ENCODE peak calls at places on chromosome 21, in six cellular contexts. Y is aorta, L is activated T-cell treated with anti-CD3 and anti-CD28 coated beads for 4 hours, F is mucosa of descending colon, M is keratinocyte, R is pulmonary artery endothelial cell. X is an unnamed sample.

GRCh38 chr21:35035581-35035980 is 13.5 kb downstream of the RUNX1 start:
- DNase-seq in R (no peak), Y (no peak), M (no peak), L (no peak), F (no peak), X (no peak)

GRCh38 chr21:38380391-38381137 is 117.7 kb downstream of the ERG start:
- DNase-seq in M (no peak), F (no peak), R (no peak), L (no peak), Y (peak; percentile 56), X (no peak)

GRCh38 chr21:38768385-38769071 is 37.2 kb upstream of the ETS2 start:
- DNase-seq in M (no peak), L (peak; percentile 30), F (no peak), R (no peak), Y (no peak), X (no peak)

GRCh38 chr21:46347203-46347550 is 23.2 kb downstream of the PCNT start:
- DNase-seq in R (no peak), L (no peak), F (no peak), M (no peak), Y (peak; percentile 6), X (no peak)

GRCh38 chr21:44012474-44013379 is 618 bp downstream of the TRAPPC10 start:
- DNase-seq in R (no peak), L (peak; percentile 76), F (peak; percentile 89), M (no peak), Y (peak; percentile 79), X (peak; percentile 75)

GRCh38 chr21:34881894-34882371 is 167.2 kb downstream of the RUNX1 start:
- DNase-seq in L (no peak), F (no peak), R (peak; percentile 66), Y (no peak), M (peak; percentile 45), X (no peak)

GRCh38 chr21:15552914-15553491 is 176.8 kb upstream of the USP25 start:
- DNase-seq in Y (no peak), M (no peak), R (no peak), L (no peak), F (no peak), X (no peak)

GRCh38 chr21:44065428-44065827 is 41.8 kb upstream of the PWP2 start:
- DNase-seq in R (no peak), Y (no peak), F (no peak), L (peak; percentile 70), M (no peak), X (no peak)

GRCh38 chr21:42465008-42465878 is 30.8 kb downstream of the RSPH1 start:
- DNase-seq in L (no peak), R (no peak), M (no peak), Y (no peak), F (no peak), X (no peak)

GRCh38 chr21:44773291-44773932 is 28.2 kb downstream of the UBE2G2 start:
- DNase-seq in R (no peak), F (no peak), Y (no peak), M (no peak), L (no peak), X (peak; percentile 69)

GRCh38 chr21:21230672-21231071 is 232.5 kb downstream of the NCAM2 start:
- DNase-seq in F (no peak), L (no peak), Y (no peak), M (no peak), R (no peak), X (no peak)

GRCh38 chr21:38875694-38876492 is 70.2 kb downstream of the ETS2 start:
- DNase-seq in L (no peak), F (no peak), M (no peak), Y (no peak), R (no peak), X (no peak)

X was measured in chondrocyte.